ENCODE peak calls at places on chromosome 12, in seven cellular contexts. B, C, U, O, L, E and N are unnamed samples.

GRCh38 chr12:131598717-131599116 is 112.2 kb upstream of the SFSWAP start:
- DNase-seq in B (no peak), C (no peak), U (no peak), O (no peak), L (no peak), E (peak; percentile 40), N (no peak)

GRCh38 chr12:8644345-8645248 is 18.0 kb downstream of the MFAP5 start:
- DNase-seq in B (no peak), C (no peak), U (peak; percentile 89), O (peak; percentile 16), L (no peak), E (no peak), N (no peak)

GRCh38 chr12:122080149-122081107 is 1.9 kb downstream of the MLXIP start:
- DNase-seq in B (peak; percentile 52), C (no peak), U (peak; percentile 6), O (peak; percentile 86), L (peak; percentile 40), E (peak; percentile 63), N (peak; percentile 92)

GRCh38 chr12:122471324-122472226 is 29.2 kb downstream of the ZCCHC8 start:
- DNase-seq in B (peak; percentile 69), C (peak; percentile 42), U (peak; percentile 47), O (peak; percentile 82), L (peak; percentile 48), E (peak; percentile 71), N (peak; percentile 85)

GRCh38 chr12:124828264-124829007 is 35.2 kb downstream of the SCARB1 start:
- DNase-seq in B (peak; percentile 70), C (no peak), U (no peak), O (peak; percentile 79), L (no peak), E (no peak), N (peak; percentile 72)

GRCh38 chr12:49231881-49232650 is 32.8 kb upstream of the TUBA1C start:
- DNase-seq in B (no peak), C (no peak), U (no peak), O (no peak), L (peak; percentile 28), E (no peak), N (no peak)

GRCh38 chr12:122023339-122024131 is 1.9 kb downstream of the BCL7A start:
- DNase-seq in B (peak; percentile 66), C (peak; percentile 42), U (no peak), O (peak; percentile 87), L (peak; percentile 59), E (peak; percentile 50), N (peak; percentile 92)

GRCh38 chr12:102874819-102875218 is 42.2 kb downstream of the PAH start:
- DNase-seq in B (no peak), C (no peak), U (no peak), O (no peak), L (no peak), E (no peak), N (no peak)

GRCh38 chr12:15350643-15351042 is 28.3 kb downstream of the PTPRO start:
- DNase-seq in B (no peak), C (no peak), U (no peak), O (no peak), L (no peak), E (no peak), N (no peak)

GRCh38 chr12:88638956-88639355 is 58.7 kb upstream of the KITLG start:
- DNase-seq in B (no peak), C (no peak), U (no peak), O (peak; percentile 60), L (no peak), E (no peak), N (no peak)

GRCh38 chr12:46089414-46090162 is 99.2 kb upstream of the SCAF11 start:
- DNase-seq in B (no peak), C (no peak), U (peak; percentile 69), O (peak; percentile 50), L (no peak), E (no peak), N (peak; percentile 23)

GRCh38 chr12:54330442-54330841 is 5.5 kb downstream of the COPZ1 start:
- DNase-seq in B (no peak), C (no peak), U (no peak), O (no peak), L (no peak), E (no peak), N (no peak)

GRCh38 chr12:48767521-48767920 is 21.4 kb downstream of the ADCY6 start:
- DNase-seq in B (no peak), C (no peak), U (no peak), O (no peak), L (no peak), E (no peak), N (no peak)

GRCh38 chr12:12839886-12840285 is 26.7 kb downstream of the DDX47 start:
- DNase-seq in B (peak; percentile 65), C (peak; percentile 90), U (no peak), O (peak; percentile 93), L (no peak), E (no peak), N (peak; percentile 97)

GRCh38 chr12:125081427-125081826 is 16.2 kb downstream of the AACS start:
- DNase-seq in B (no peak), C (no peak), U (no peak), O (no peak), L (no peak), E (no peak), N (no peak)

GRCh38 chr12:21607701-21608100 is 3.1 kb upstream of the GYS2 start:
- DNase-seq in B (peak; percentile 12), C (peak; percentile 12), U (no peak), O (peak; percentile 33), L (peak; percentile 10), E (peak; percentile 31), N (peak; percentile 25)

GRCh38 chr12:104334581-104334980 is 31.0 kb downstream of the EID3 start:
- DNase-seq in B (no peak), C (no peak), U (no peak), O (peak; percentile 55), L (no peak), E (no peak), N (no peak)

GRCh38 chr12:12015073-12015685 is 55.6 kb upstream of the BCL2L14 start:
- DNase-seq in B (no peak), C (no peak), U (no peak), O (no peak), L (no peak), E (no peak), N (no peak)

DNA sequence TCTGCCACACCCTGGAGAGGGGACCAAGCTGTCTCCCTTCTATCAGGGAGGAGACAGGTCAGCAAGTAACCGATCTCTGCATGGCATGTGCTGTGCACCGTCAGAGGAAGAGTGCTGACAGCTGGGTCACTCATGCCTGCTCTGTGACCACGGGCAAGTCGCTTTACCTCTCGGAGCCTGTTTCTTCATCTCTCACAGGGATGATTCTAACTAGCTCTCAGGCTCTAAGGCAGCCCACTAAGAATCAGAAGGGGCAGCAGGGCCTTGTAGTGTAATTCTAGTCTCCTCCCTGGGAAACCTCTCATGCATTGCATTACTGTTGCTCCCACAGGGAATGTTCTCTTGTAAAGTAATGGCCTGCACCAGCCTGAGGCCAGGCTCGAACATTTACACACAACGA is 11.9 kb downstream of the CD9 start:
- DNase-seq in B (no peak), C (no peak), U (no peak), O (peak; percentile 51), L (no peak), E (no peak), N (no peak)
- H3K4me1 ChIP-seq in B (peaks cover 46% of the 10 kb centered on the region), C (peaks cover 74% of the 10 kb centered on the region), U (peaks cover 38% of the 10 kb centered on the region), O (peaks cover 56% of the 10 kb centered on the region), L (peaks cover 13% of the 10 kb centered on the region), E (peaks cover 71% of the 10 kb centered on the region), N (peaks cover 46% of the 10 kb centered on the region)

DNA sequence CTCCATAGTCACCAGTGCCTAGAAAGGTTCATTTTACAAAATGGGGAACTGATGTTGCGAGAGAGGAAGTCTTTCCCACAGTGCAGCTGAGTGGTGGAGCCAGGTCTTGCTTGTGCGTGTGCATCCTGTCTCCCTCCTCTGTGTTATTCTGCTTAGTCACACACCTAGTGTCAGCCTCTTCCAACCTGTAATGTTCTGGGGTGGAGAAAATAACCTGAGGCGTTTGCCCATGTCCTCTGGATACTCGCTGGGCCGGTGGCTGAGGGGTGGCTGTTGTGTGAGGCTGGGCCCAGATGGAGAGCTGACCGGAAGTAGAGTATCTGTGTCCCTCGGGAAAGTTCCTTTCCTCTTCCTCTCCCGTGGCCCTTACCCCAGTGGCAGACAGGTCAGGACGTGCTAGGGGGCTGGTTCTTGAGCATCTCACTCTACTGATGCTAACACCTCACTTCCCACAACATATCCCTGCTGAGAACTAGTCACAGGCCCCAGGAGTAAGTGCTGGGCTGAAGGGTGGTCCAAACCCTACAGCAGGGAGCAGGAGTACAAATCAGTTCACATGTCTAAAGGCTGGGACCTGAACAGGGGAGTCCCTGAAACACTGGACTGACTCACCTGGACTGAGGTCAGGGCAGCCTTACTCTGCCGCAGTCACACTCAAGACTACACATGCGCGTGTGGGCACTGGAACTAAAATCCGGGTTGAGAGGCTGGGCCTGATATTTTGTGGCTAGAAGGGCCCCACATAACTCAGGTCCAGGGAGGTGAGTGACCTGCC is 7.0 kb downstream of the MLF2 start:
- DNase-seq in B (no peak), C (no peak), U (no peak), O (peak; percentile 22), L (no peak), E (no peak), N (no peak)
- TF ChIP-seq EZH2phosphoT487 in B (no peak), C (no peak), U (no peak), O (no peak), L (no peak), E (no peak), N (no peak)

GRCh38 chr12:94874086-94874985 is 129.2 kb downstream of the NDUFA12 start:
- DNase-seq in B (no peak), C (no peak), U (no peak), O (no peak), L (peak; percentile 18), E (peak; percentile 13), N (no peak)
- TF ChIP-seq EZH2 in B (peak; percentile 58), C (no peak), U (no peak), O (peak; percentile 99), L (peak; percentile 80), E (peak; percentile 83), N (peak; percentile 94)

DNA sequence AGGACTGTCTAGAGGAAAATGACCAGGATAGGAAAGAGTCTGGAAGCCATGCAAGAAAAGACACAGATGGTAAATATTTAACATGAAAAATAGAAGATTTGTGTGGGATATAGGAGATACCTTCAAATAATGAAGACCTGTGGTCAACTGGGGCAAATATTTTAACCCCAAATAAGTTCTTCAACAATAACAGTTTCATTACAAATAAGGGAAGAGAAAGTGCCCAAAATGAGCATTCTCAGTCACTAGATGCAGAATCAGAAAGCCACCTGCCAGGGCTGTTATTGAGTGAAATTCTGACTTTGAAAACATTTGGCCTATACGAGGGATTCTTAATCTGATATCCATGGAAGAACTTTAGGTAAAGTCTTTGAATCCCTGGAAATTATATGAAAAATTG is 231.2 kb upstream of the PLEKHG7 start:
- DNase-seq in B (no peak), C (no peak), U (peak; percentile 72), O (no peak), L (no peak), E (no peak), N (no peak)
- H3K4me1 ChIP-seq in B (peaks cover 15% of the 10 kb centered on the region), C (no peaks in the 10 kb centered on the region), U (peaks cover 52% of the 10 kb centered on the region), O (peaks cover 20% of the 10 kb centered on the region), L (peaks cover 15% of the 10 kb centered on the region), E (peaks cover 34% of the 10 kb centered on the region), N (peaks cover 11% of the 10 kb centered on the region)

DNA sequence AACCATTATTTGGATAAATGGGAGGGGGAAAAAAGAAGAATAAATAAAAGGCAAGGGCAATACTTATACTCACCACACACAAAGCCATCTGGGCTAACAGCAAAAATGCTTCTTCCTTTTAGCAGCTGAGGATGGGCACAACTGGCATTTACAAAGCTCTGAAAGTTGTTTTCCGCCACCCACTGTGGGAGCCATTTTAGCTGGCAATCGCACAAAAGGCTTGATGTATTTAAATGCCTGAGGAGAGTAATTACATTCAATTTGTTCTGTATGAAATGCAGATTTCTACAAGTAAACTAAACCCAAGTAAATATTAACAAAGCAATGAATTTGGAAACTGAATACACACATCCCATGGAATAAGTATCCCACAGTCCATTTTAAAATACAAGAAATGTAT is 37.5 kb downstream of the LRIG3 start:
- DNase-seq in B (no peak), C (no peak), U (no peak), O (no peak), L (peak; percentile 30), E (peak; percentile 62), N (no peak)
- TF ChIP-seq EZH2phosphoT487 in B (no peak), C (no peak), U (no peak), O (no peak), L (no peak), E (no peak), N (no peak)